ENCODE peak calls at places on chromosomes 7 and 10, in eight cellular contexts. R is PC-3; F is HEK293T; E is activated CD8-positive, alpha-beta memory T cell treated with anti-CD3 and anti-CD28 coated beads for 48 hours; N is RWPE1; L is WTC11; T is CD4-positive, CD25-positive, alpha-beta regulatory T cell; S is AG10803. B is an unnamed sample.

GRCh38 chr7:30351724-30352123 is 67.3 kb downstream of the ZNRF2 start:
- DNase-seq in R (no peak), F (no peak), E (no peak), N (no peak), L (no peak), T (no peak), S (no peak), B (no peak)

GRCh38 chr7:17530741-17531417 is 232.4 kb downstream of the AHR start:
- DNase-seq in R (peak), F (no peak), E (no peak), N (peak), L (no peak), T (peak), S (no peak), B (no peak)

GRCh38 chr10:119871881-119872609 is 598 bp downstream of the MCMBP start:
- DNase-seq in R (peak), F (peak), E (peak), N (peak), L (peak), T (peak), S (peak), B (peak)

GRCh38 chr10:132836248-132836831 is 50.4 kb upstream of the NKX6-2 start:
- DNase-seq in R (peak), F (no peak), E (no peak), N (no peak), L (no peak), T (no peak), S (no peak), B (no peak)

GRCh38 chr10:132606536-132607316 is 69.1 kb downstream of the INPP5A start:
- DNase-seq in R (no peak), F (no peak), E (no peak), N (no peak), L (no peak), T (no peak), S (no peak), B (no peak)

GRCh38 chr10:13904053-13904452 is 317.3 kb downstream of the PRPF18 start:
- DNase-seq in R (no peak), F (no peak), E (no peak), N (no peak), L (no peak), T (no peak), S (no peak), B (no peak)

GRCh38 chr7:18846765-18847215 is 270.6 kb downstream of the TWIST1 start:
- DNase-seq in R (no peak), F (peak), E (no peak), N (no peak), L (no peak), T (no peak), S (peak), B (no peak)

GRCh38 chr10:60762554-60762953 is 15.7 kb upstream of the CDK1 start:
- DNase-seq in R (no peak), F (no peak), E (no peak), N (no peak), L (peak), T (no peak), S (no peak), B (no peak)

GRCh38 chr7:130995252-130996081 is 261.5 kb upstream of the KLF14 start:
- DNase-seq in R (no peak), F (no peak), E (no peak), N (no peak), L (no peak), T (no peak), S (no peak), B (no peak)

GRCh38 chr7:6640246-6640721 is 3.2 kb downstream of the ZNF316 start:
- DNase-seq in R (no peak), F (no peak), E (no peak), N (no peak), L (peak), T (no peak), S (peak), B (no peak)

GRCh38 chr7:133699390-133699789 is 427.8 kb upstream of the LRGUK start:
- DNase-seq in R (no peak), F (no peak), E (no peak), N (no peak), L (no peak), T (no peak), S (peak), B (no peak)

GRCh38 chr7:28787116-28787515 is 171.0 kb downstream of the TRIL start:
- DNase-seq in R (no peak), F (no peak), E (no peak), N (no peak), L (no peak), T (no peak), S (no peak), B (no peak)

GRCh38 chr10:116127296-116127695 is 145.7 kb downstream of the GFRA1 start:
- DNase-seq in R (no peak), F (no peak), E (no peak), N (no peak), L (no peak), T (no peak), S (no peak), B (no peak)

GRCh38 chr10:65571011-65571570 is 1354.7 kb upstream of the LRRTM3 start:
- DNase-seq in R (peak), F (peak), E (no peak), N (peak), L (no peak), T (no peak), S (no peak), B (no peak)

GRCh38 chr7:79272066-79272669 is 181.3 kb downstream of the MAGI2 start:
- DNase-seq in R (peak), F (peak), E (no peak), N (peak), L (no peak), T (peak), S (peak), B (no peak)

GRCh38 chr10:8811201-8811600 is 756.7 kb downstream of the GATA3 start:
- DNase-seq in R (no peak), F (no peak), E (no peak), N (no peak), L (no peak), T (no peak), S (no peak), B (no peak)

GRCh38 chr7:140674899-140675701 is 2.4 kb downstream of the ADCK2 start:
- DNase-seq in R (peak), F (peak), E (no peak), N (no peak), L (no peak), T (no peak), S (peak), B (no peak)